ENCODE peak calls at places on chromosomes 4 and X, in nine cellular contexts. R is Panc1; T is heart right ventricle; P is right lobe of liver; H is activated CD8-positive, alpha-beta T cell treated with anti-CD3 and anti-CD28 coated beads for 36 hours; K is cardiac fibroblast; S is lower lobe of right lung; X is GM12878; Z is D721Med. Y is an unnamed sample.

GRCh38 chr4:189200346-189200745 is 740.3 kb upstream of the FRG1 start:
- DNase-seq in Z (no peak), S (no peak), P (no peak), K (no peak), T (no peak), X (no peak), R (no peak), H (no peak), Y (no peak)

GRCh38 chrX:104566921-104567501 is 1.0 kb downstream of the IL1RAPL2 start:
- DNase-seq in X (no peak), Z (no peak), R (no peak), K (peak), H (no peak), T (no peak), P (peak), S (no peak), Y (no peak)

GRCh38 chr4:47929682-47930201 is 15.4 kb upstream of the NFXL1 start:
- DNase-seq in S (no peak), R (no peak), K (no peak), T (no peak), P (no peak), X (no peak), Z (no peak), H (no peak), Y (no peak)

GRCh38 chr4:15778191-15778741 is at the start of gene CD38:
- DNase-seq in Z (no peak), T (peak), P (peak), S (peak), K (no peak), X (peak), R (no peak), H (peak), Y (peak)

GRCh38 chr4:7324651-7325121 is 110.0 kb downstream of the PSAPL1 start:
- DNase-seq in S (peak), H (peak), K (no peak), P (no peak), R (no peak), Z (no peak), X (no peak), T (no peak), Y (no peak)

GRCh38 chrX:47501226-47502071 is 18.4 kb upstream of the ZNF41 start:
- DNase-seq in S (no peak), Z (no peak), H (no peak), T (no peak), K (peak), X (no peak), P (no peak), R (no peak), Y (no peak)

GRCh38 chr4:3206439-3207100 is 42.4 kb upstream of the MSANTD1 start:
- DNase-seq in T (no peak), S (no peak), P (peak), R (no peak), Z (no peak), H (no peak), X (no peak), K (no peak), Y (no peak)

GRCh38 chr4:137425281-137425680 is 107.0 kb downstream of the PCDH18 start:
- DNase-seq in P (no peak), Z (no peak), K (no peak), S (no peak), T (no peak), H (no peak), X (no peak), R (no peak), Y (no peak)

GRCh38 chrX:150913511-150913910 is 15.0 kb upstream of the CD99L2 start:
- DNase-seq in R (no peak), P (no peak), H (no peak), S (no peak), Z (no peak), X (no peak), K (peak), T (no peak), Y (no peak)

GRCh38 chr4:138367942-138368341 is 125.8 kb upstream of the SLC7A11 start:
- DNase-seq in R (no peak), Z (no peak), T (no peak), X (no peak), K (no peak), S (no peak), P (no peak), H (no peak), Y (no peak)

GRCh38 chr4:65665951-65666523 is 4.3 kb downstream of the EPHA5 start:
- DNase-seq in Z (no peak), R (no peak), K (peak), S (no peak), T (no peak), H (no peak), P (no peak), X (no peak), Y (no peak)

GRCh38 chr4:159926871-159927270 is 824.0 kb downstream of the RAPGEF2 start:
- DNase-seq in K (no peak), Z (no peak), S (no peak), P (no peak), R (no peak), H (no peak), X (no peak), T (no peak), Y (no peak)

GRCh38 chr4:84231539-84232055 is 267.5 kb downstream of the NKX6-1 start:
- DNase-seq in S (no peak), Z (no peak), K (no peak), X (no peak), H (no peak), P (no peak), R (no peak), T (no peak), Y (no peak)
- TF ChIP-seq CTCF in S (no peak), Z (no peak), K (no peak), X (no peak), H (no peak), P (no peak), R (no peak), T (no peak), Y (no peak)

GRCh38 chr4:143185253-143186107 is 763 bp downstream of the USP38 start:
- DNase-seq in Z (no peak), P (peak), H (peak), X (no peak), R (no peak), K (peak), T (no peak), S (peak), Y (no peak)
- TF ChIP-seq CTCF in Z (no peak), P (no peak), H (no peak), X (no peak), R (no peak), K (no peak), T (no peak), S (no peak), Y (no peak)

GRCh38 chr4:67288964-67289363 is 256.3 kb downstream of the CENPC start:
- DNase-seq in P (no peak), K (no peak), R (no peak), S (no peak), X (no peak), T (no peak), H (peak), Z (peak), Y (peak)
- TF ChIP-seq CTCF in P (no peak), K (peak), R (peak), S (no peak), X (peak), T (no peak), H (no peak), Z (peak), Y (peak)

GRCh38 chrX:7191681-7192110 is 43.7 kb upstream of the PUDP start:
- DNase-seq in P (no peak), H (no peak), S (no peak), T (no peak), X (no peak), R (no peak), Z (no peak), K (peak), Y (no peak)
- TF ChIP-seq CTCF in P (no peak), H (no peak), S (no peak), T (no peak), X (peak), R (peak), Z (no peak), K (no peak), Y (peak)

Y was measured in GM13977.